ENCODE peak calls at places on chromosome 17, in eight cellular contexts. C, L, H, I, A, M, B and Y are unnamed samples.
A peak's percentile ranks its signal among the peaks of the same experiment; 100 is the strongest.

GRCh38 chr17:75838410-75838809 is 5.8 kb downstream of the UNC13D start:
- DNase-seq in C (no peak), M (no peak), B (no peak), L (no peak), A (no peak), I (no peak), H (no peak), Y (no peak)

GRCh38 chr17:73650147-73650546 is 5.9 kb upstream of the SDK2 start:
- DNase-seq in H (no peak), B (no peak), L (no peak), I (no peak), C (no peak), M (no peak), A (no peak), Y (no peak)

GRCh38 chr17:72603346-72604242 is 482.8 kb downstream of the SOX9 start:
- DNase-seq in H (peak; percentile 32), I (no peak), A (peak; percentile 93), C (no peak), B (no peak), L (no peak), M (no peak), Y (no peak)

GRCh38 chr17:12290207-12290606 is 269.5 kb downstream of the MAP2K4 start:
- DNase-seq in M (no peak), C (no peak), B (no peak), H (no peak), L (no peak), A (no peak), I (no peak), Y (no peak)

GRCh38 chr17:69575346-69575761 is 160.9 kb downstream of the MAP2K6 start:
- DNase-seq in M (no peak), A (peak; percentile 44), C (no peak), I (no peak), B (no peak), H (peak; percentile 55), L (no peak), Y (no peak)

GRCh38 chr17:76405967-76406647 is 21.7 kb downstream of the SPHK1 start:
- DNase-seq in H (no peak), L (peak; percentile 65), I (peak; percentile 49), C (peak; percentile 52), A (peak; percentile 71), B (no peak), M (no peak), Y (no peak)

GRCh38 chr17:72943826-72944689 is 148.4 kb downstream of the SLC39A11 start:
- DNase-seq in H (no peak), M (no peak), I (no peak), C (no peak), B (no peak), A (no peak), L (no peak), Y (no peak)

GRCh38 chr17:1830288-1830687 is 483 bp downstream of the RPA1 start:
- DNase-seq in B (peak; percentile 18), A (peak; percentile 13), H (no peak), C (no peak), M (peak; percentile 49), I (no peak), L (no peak), Y (peak; percentile 35)

GRCh38 chr17:20299013-20299412 is 168.3 kb downstream of the LGALS9B start:
- DNase-seq in L (no peak), B (no peak), H (no peak), M (no peak), I (no peak), A (no peak), C (no peak), Y (no peak)

GRCh38 chr17:58756246-58757161 is 850 bp downstream of the PPM1E start:
- DNase-seq in I (no peak), M (peak; percentile 64), H (no peak), L (no peak), A (peak; percentile 9), B (no peak), C (no peak), Y (peak; percentile 61)

GRCh38 chr17:59341922-59342321 is 10.5 kb downstream of the YPEL2 start:
- DNase-seq in C (no peak), H (no peak), L (no peak), B (no peak), A (no peak), M (no peak), I (no peak), Y (no peak)

GRCh38 chr17:81336930-81337325 is 41.8 kb upstream of the SLC38A10 start:
- DNase-seq in B (no peak), L (peak; percentile 52), I (no peak), M (no peak), C (no peak), H (no peak), A (no peak), Y (no peak)

GRCh38 chr17:6461792-6462524 is 17.7 kb downstream of the PIMREG start:
- DNase-seq in A (no peak), M (no peak), H (no peak), C (peak; percentile 14), I (no peak), B (no peak), L (peak; percentile 9), Y (no peak)

GRCh38 chr17:59361386-59361785 is 29.9 kb downstream of the YPEL2 start:
- DNase-seq in C (no peak), H (peak; percentile 97), L (no peak), A (peak; percentile 96), I (no peak), B (no peak), M (no peak), Y (no peak)

GRCh38 chr17:72189781-72190593 is 69.2 kb downstream of the SOX9 start:
- DNase-seq in B (no peak), C (no peak), I (no peak), H (no peak), L (no peak), M (no peak), A (no peak), Y (no peak)

GRCh38 chr17:7716901-7717755 is at the start of gene DNAH2:
- DNase-seq in I (peak; percentile 77), C (peak; percentile 77), M (peak; percentile 96), L (peak; percentile 74), B (peak; percentile 25), H (peak; percentile 77), A (peak; percentile 92), Y (peak; percentile 77)
- TF ChIP-seq CTCF in I (no peak), C (peak; percentile 40), M (peak; percentile 69), L (peak; percentile 17), B (no peak), H (peak; percentile 75), A (peak; percentile 40), Y (no peak)

GRCh38 chr17:57084802-57085447 is at the start of gene AKAP1:
- DNase-seq in B (peak; percentile 92), M (peak; percentile 95), I (peak; percentile 98), C (peak; percentile 97), L (peak; percentile 98), H (peak; percentile 91), A (peak; percentile 93), Y (peak; percentile 99)
- TF ChIP-seq CTCF in B (no peak), M (peak; percentile 38), I (no peak), C (no peak), L (no peak), H (peak; percentile 34), A (no peak), Y (peak; percentile 43)

GRCh38 chr17:43645765-43646481 is 15.8 kb downstream of the MEOX1 start:
- DNase-seq in L (peak; percentile 58), I (peak; percentile 45), A (peak; percentile 38), C (peak; percentile 77), H (no peak), M (peak; percentile 78), B (no peak), Y (no peak)
- TF ChIP-seq CTCF in L (no peak), I (no peak), A (no peak), C (peak; percentile 11), H (peak; percentile 51), M (peak; percentile 48), B (no peak), Y (no peak)

GRCh38 chr17:64129765-64130558 is at the start of gene ERN1:
- DNase-seq in C (peak; percentile 97), H (peak; percentile 89), I (peak; percentile 94), L (peak; percentile 96), A (peak; percentile 95), M (peak; percentile 91), B (peak; percentile 90), Y (peak; percentile 97)
- TF ChIP-seq CTCF in C (no peak), H (no peak), I (no peak), L (no peak), A (no peak), M (no peak), B (no peak), Y (no peak)

GRCh38 chr17:57541049-57541448 is 204.1 kb downstream of the CCDC182 start:
- DNase-seq in C (no peak), L (no peak), B (no peak), I (no peak), M (no peak), H (no peak), A (no peak), Y (no peak)

GRCh38 chr17:57538730-57539456 is 206.2 kb downstream of the CCDC182 start:
- DNase-seq in C (no peak), I (no peak), H (no peak), B (no peak), M (no peak), L (no peak), A (no peak), Y (no peak)

GRCh38 chr17:57541472-57542394 is 203.4 kb downstream of the CCDC182 start:
- DNase-seq in I (no peak), L (no peak), B (no peak), A (peak; percentile 85), C (no peak), M (no peak), H (no peak), Y (no peak)

GRCh38 chr17:57539528-57540301 is 205.4 kb downstream of the CCDC182 start:
- DNase-seq in I (no peak), A (no peak), M (no peak), H (no peak), C (no peak), B (no peak), L (no peak), Y (no peak)

DNA sequence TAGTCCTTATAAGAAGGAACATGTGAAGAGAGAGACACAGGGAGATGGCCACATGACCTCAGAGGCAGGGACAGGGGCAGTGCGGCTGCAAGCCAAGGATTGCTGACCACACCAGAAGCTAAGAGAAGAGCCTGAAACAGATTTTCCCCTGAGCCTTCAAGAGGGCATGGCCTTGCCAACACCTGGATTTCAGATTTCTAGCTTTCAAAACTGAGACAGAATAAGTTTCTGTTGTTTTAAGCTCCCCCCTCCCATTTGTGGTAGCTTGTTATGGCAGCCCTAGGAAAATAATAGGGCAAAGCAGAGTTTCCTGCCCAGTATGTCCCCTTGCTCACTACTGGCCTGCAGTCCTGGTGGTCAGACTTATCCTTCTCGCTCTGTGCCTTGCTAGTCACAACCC is 204.5 kb downstream of the CCDC182 start:
- DNase-seq in I (no peak), B (no peak), C (no peak), M (no peak), A (no peak), L (no peak), H (no peak), Y (no peak)
- TF ChIP-seq CTCF in I (no peak), B (no peak), C (no peak), M (peak; percentile 14), A (no peak), L (no peak), H (no peak), Y (no peak)